ENCODE peak calls at places on chromosomes 16 and 17, in nine cellular contexts. T is NCI-H69; H is lower lobe of right lung; S is stimulated activated CD4-positive, alpha-beta T cell treated with anti-CD3 and anti-CD28 coated beads, TNF-alpha, amount 100 ng/mL, for 1 hour; P is NCI-H1105; Y is heart right ventricle; D is H54; I is left cardiac atrium; J is EH. Z is an unnamed sample.
A peak's percentile ranks its signal among the peaks of the same experiment; 100 is the strongest.

GRCh38 chr17:42221886-42222745 is 27.8 kb upstream of the GHDC start:
- DNase-seq in T (peak; percentile 68), H (peak; percentile 63), S (peak; percentile 10), P (no peak), Y (no peak), D (peak; percentile 61), I (no peak), J (peak; percentile 71), Z (no peak)

GRCh38 chr16:81547919-81548216 is 103.3 kb downstream of the CMIP start:
- DNase-seq in T (peak; percentile 11), H (no peak), S (no peak), P (no peak), Y (no peak), D (no peak), I (no peak), J (no peak), Z (no peak)

GRCh38 chr16:30053376-30054015 is 12.1 kb upstream of the ALDOA start:
- DNase-seq in T (peak; percentile 62), H (no peak), S (no peak), P (no peak), Y (no peak), D (peak; percentile 70), I (peak; percentile 48), J (peak; percentile 91), Z (no peak)

GRCh38 chr17:50908860-50909764 is 43.0 kb upstream of the TOB1 start:
- DNase-seq in T (peak; percentile 90), H (peak; percentile 83), S (no peak), P (no peak), Y (peak; percentile 71), D (no peak), I (peak; percentile 59), J (no peak), Z (no peak)

GRCh38 chr16:349211-349610 is 3.3 kb downstream of the AXIN1 start:
- DNase-seq in T (no peak), H (no peak), S (no peak), P (no peak), Y (no peak), D (no peak), I (no peak), J (no peak), Z (no peak)

GRCh38 chr17:21196126-21196525 is 17.8 kb downstream of the TMEM11 start:
- DNase-seq in T (no peak), H (no peak), S (no peak), P (no peak), Y (no peak), D (no peak), I (no peak), J (no peak), Z (no peak)

GRCh38 chr16:67860589-67861398 is 12.1 kb upstream of the EDC4 start:
- DNase-seq in T (no peak), H (no peak), S (no peak), P (no peak), Y (no peak), D (no peak), I (no peak), J (peak; percentile 55), Z (no peak)

GRCh38 chr17:44307387-44308186 is 814 bp upstream of the RUNDC3A start:
- DNase-seq in T (peak; percentile 85), H (no peak), S (no peak), P (peak; percentile 51), Y (no peak), D (no peak), I (no peak), J (peak; percentile 54), Z (peak; percentile 85)

GRCh38 chr17:7838291-7839075 is 4.5 kb downstream of the KDM6B start:
- DNase-seq in T (peak; percentile 78), H (no peak), S (no peak), P (peak; percentile 58), Y (no peak), D (no peak), I (peak; percentile 45), J (peak; percentile 83), Z (peak; percentile 66)

GRCh38 chr16:11988258-11988978 is 11.9 kb downstream of the SNX29 start:
- DNase-seq in T (no peak), H (no peak), S (no peak), P (no peak), Y (no peak), D (no peak), I (no peak), J (no peak), Z (no peak)

GRCh38 chr16:8885674-8886592 is 3.8 kb downstream of the LITAFD start:
- DNase-seq in T (peak; percentile 35), H (peak; percentile 39), S (no peak), P (no peak), Y (no peak), D (peak; percentile 66), I (no peak), J (peak; percentile 70), Z (no peak)

GRCh38 chr16:70804153-70804728 is 3.3 kb upstream of the VAC14 start:
- DNase-seq in T (no peak), H (no peak), S (no peak), P (no peak), Y (no peak), D (peak; percentile 56), I (no peak), J (peak; percentile 67), Z (no peak)

GRCh38 chr17:72590882-72591499 is 470.2 kb downstream of the SOX9 start:
- DNase-seq in T (peak; percentile 78), H (no peak), S (no peak), P (no peak), Y (no peak), D (peak; percentile 35), I (no peak), J (peak; percentile 37), Z (no peak)

GRCh38 chr17:78664476-78665384 is 87.5 kb upstream of the DNAH17 start:
- DNase-seq in T (peak; percentile 90), H (no peak), S (no peak), P (peak; percentile 40), Y (no peak), D (no peak), I (peak; percentile 53), J (peak; percentile 15), Z (no peak)

GRCh38 chr16:81443688-81444447 is 740 bp upstream of the CMIP start:
- DNase-seq in T (peak; percentile 4), H (peak; percentile 67), S (no peak), P (no peak), Y (peak; percentile 54), D (no peak), I (peak; percentile 48), J (no peak), Z (peak; percentile 79)

GRCh38 chr17:310111-311010 is 42.2 kb downstream of the RPH3AL start:
- DNase-seq in T (no peak), H (peak; percentile 30), S (no peak), P (no peak), Y (no peak), D (no peak), I (no peak), J (no peak), Z (peak; percentile 47)

GRCh38 chr17:58005031-58005727 is 1.9 kb downstream of the SRSF1 start:
- DNase-seq in T (peak; percentile 39), H (no peak), S (no peak), P (no peak), Y (no peak), D (no peak), I (no peak), J (peak; percentile 48), Z (no peak)

GRCh38 chr16:70685061-70685937 is 554 bp downstream of the MTSS2 start:
- DNase-seq in T (peak; percentile 55), H (no peak), S (no peak), P (no peak), Y (peak; percentile 46), D (no peak), I (no peak), J (peak; percentile 33), Z (no peak)

GRCh38 chr17:12318614-12319266 is 298.1 kb downstream of the MAP2K4 start:
- DNase-seq in T (no peak), H (no peak), S (no peak), P (no peak), Y (no peak), D (no peak), I (no peak), J (peak; percentile 70), Z (no peak)

GRCh38 chr17:80991645-80992076 is at the start of gene CHMP6:
- DNase-seq in T (peak; percentile 92), H (peak; percentile 89), S (no peak), P (peak; percentile 39), Y (peak; percentile 84), D (peak; percentile 78), I (peak; percentile 86), J (peak; percentile 75), Z (peak; percentile 87)

GRCh38 chr16:88759245-88759975 is 25.6 kb downstream of the PIEZO1 start:
- DNase-seq in T (peak; percentile 12), H (peak; percentile 80), S (peak; percentile 31), P (no peak), Y (no peak), D (no peak), I (peak; percentile 75), J (no peak), Z (peak; percentile 96)

GRCh38 chr16:66223176-66223780 is 143.2 kb upstream of the CDH5 start:
- DNase-seq in T (no peak), H (no peak), S (no peak), P (no peak), Y (no peak), D (no peak), I (peak; percentile 41), J (peak; percentile 39), Z (peak; percentile 22)

GRCh38 chr17:58956997-58957724 is 149.5 kb downstream of the TRIM37 start:
- DNase-seq in T (peak; percentile 54), H (no peak), S (no peak), P (no peak), Y (no peak), D (no peak), I (no peak), J (peak; percentile 69), Z (no peak)

GRCh38 chr16:27238016-27238587 is 30.5 kb downstream of the NSMCE1 start:
- DNase-seq in T (peak; percentile 10), H (peak; percentile 67), S (no peak), P (no peak), Y (no peak), D (no peak), I (peak; percentile 71), J (no peak), Z (peak; percentile 69)

Z was measured in sigmoid colon.